ENCODE peak calls at places on chromosomes 2 and 18, in eight cellular contexts. S is H4; O is H9; G is cardiac muscle cell; Y is Caki2; A is stimulated activated CD8-positive, alpha-beta memory T cell treated with anti-CD3 and anti-CD28 coated beads, Interleukin-15, amount 100 ng/mL, for 24 hours; Q is spleen; H is activated T-helper 1 cell treated with Interleukin-2 at 50 U/mL for 16 hours. U is an unnamed sample.

GRCh38 chr2:138516030-138516704 is 14.6 kb downstream of the SPOPL start:
- DNase-seq in S (no peak), O (no peak), G (peak), Y (peak), A (no peak), Q (no peak), H (no peak), U (peak)

GRCh38 chr2:238202326-238203103 is 980 bp downstream of the ILKAP start:
- DNase-seq in S (no peak), O (no peak), G (peak), Y (no peak), A (no peak), Q (no peak), H (no peak), U (no peak)

GRCh38 chr2:172095146-172095904 is 7.4 kb downstream of the DLX2 start:
- DNase-seq in S (peak), O (peak), G (peak), Y (peak), A (no peak), Q (peak), H (peak), U (peak)

GRCh38 chr2:236026839-236027238 is 141.3 kb downstream of the GBX2 start:
- DNase-seq in S (no peak), O (no peak), G (no peak), Y (no peak), A (no peak), Q (no peak), H (no peak), U (no peak)

GRCh38 chr2:100853909-100854810 is 34.2 kb downstream of the NPAS2 start:
- DNase-seq in S (no peak), O (no peak), G (no peak), Y (no peak), A (no peak), Q (no peak), H (no peak), U (no peak)

GRCh38 chr18:79426376-79427300 is 30.9 kb downstream of the NFATC1 start:
- DNase-seq in S (no peak), O (no peak), G (no peak), Y (no peak), A (no peak), Q (peak), H (no peak), U (no peak)

GRCh38 chr2:203870481-203870880 is 2.9 kb downstream of the CTLA4 start:
- DNase-seq in S (no peak), O (no peak), G (no peak), Y (no peak), A (no peak), Q (no peak), H (no peak), U (no peak)

GRCh38 chr2:220648628-220649027 is 923.5 kb downstream of the EPHA4 start:
- DNase-seq in S (no peak), O (no peak), G (no peak), Y (no peak), A (no peak), Q (no peak), H (no peak), U (no peak)

GRCh38 chr18:8798996-8799395 is 93.6 kb downstream of the MTCL1 start:
- DNase-seq in S (peak), O (no peak), G (no peak), Y (no peak), A (no peak), Q (no peak), H (no peak), U (peak)

GRCh38 chr2:80303825-80304521 is 579 bp downstream of the LRRTM1 start:
- DNase-seq in S (no peak), O (peak), G (no peak), Y (no peak), A (no peak), Q (no peak), H (no peak), U (no peak)

GRCh38 chr2:16130541-16130880 is 190.2 kb downstream of the MYCN start:
- DNase-seq in S (no peak), O (no peak), G (no peak), Y (no peak), A (no peak), Q (no peak), H (no peak), U (no peak)

GRCh38 chr2:233011268-233012190 is 1.5 kb downstream of the NGEF start:
- DNase-seq in S (no peak), O (peak), G (no peak), Y (no peak), A (no peak), Q (peak), H (no peak), U (no peak)

GRCh38 chr18:55500316-55501086 is 87.5 kb downstream of the TCF4 start:
- DNase-seq in S (peak), O (no peak), G (peak), Y (no peak), A (no peak), Q (no peak), H (no peak), U (peak)

GRCh38 chr2:172806426-172807008 is 70.9 kb downstream of the RAPGEF4 start:
- DNase-seq in S (peak), O (no peak), G (peak), Y (peak), A (no peak), Q (no peak), H (no peak), U (peak)

GRCh38 chr2:130355578-130356431 is at the start of gene PTPN18:
- DNase-seq in S (peak), O (peak), G (peak), Y (peak), A (peak), Q (peak), H (peak), U (peak)

GRCh38 chr2:31694444-31694843 is 113.7 kb upstream of the SRD5A2 start:
- DNase-seq in S (no peak), O (no peak), G (peak), Y (no peak), A (no peak), Q (no peak), H (no peak), U (no peak)

GRCh38 chr2:197804758-197805597 is 585 bp downstream of the PLCL1 start:
- DNase-seq in S (no peak), O (peak), G (peak), Y (peak), A (no peak), Q (peak), H (no peak), U (no peak)

GRCh38 chr2:161414385-161415040 is 1.6 kb upstream of the TBR1 start:
- DNase-seq in S (no peak), O (peak), G (peak), Y (peak), A (no peak), Q (peak), H (no peak), U (no peak)

GRCh38 chr2:53286336-53286735 is 481.3 kb upstream of the CHAC2 start:
- DNase-seq in S (no peak), O (no peak), G (no peak), Y (peak), A (no peak), Q (no peak), H (no peak), U (peak)